ENCODE peak calls at places on chromosome 4, in nine cellular contexts. Z is AG08395; W is foreskin keratinocyte; A is caudate nucleus; E is CD4-positive, alpha-beta T cell; B is M059J; R is mammary epithelial cell; K is activated B cell treated with CpG ODN at 0.5 μM for 24 hours; J is MCF 10A. Q is an unnamed sample.

GRCh38 chr4:38141808-38142500 is 181.8 kb downstream of the PTTG2 start:
- DNase-seq in B (peak; percentile 86), J (no peak), Z (peak; percentile 65), A (no peak), R (no peak), K (no peak), E (no peak), W (no peak), Q (peak; percentile 61)

GRCh38 chr4:169243808-169244207 is 26.9 kb downstream of the SH3RF1 start:
- DNase-seq in A (no peak), K (no peak), J (peak; percentile 24), E (no peak), Z (peak; percentile 56), W (peak; percentile 71), R (peak; percentile 68), B (peak; percentile 38), Q (peak; percentile 86)

GRCh38 chr4:151952137-151952536 is 191.3 kb upstream of the GATB start:
- DNase-seq in E (no peak), W (no peak), K (no peak), R (no peak), Z (no peak), A (no peak), B (peak; percentile 37), J (no peak), Q (no peak)

GRCh38 chr4:184651899-184652298 is 2.4 kb downstream of the PRIMPOL start:
- DNase-seq in A (no peak), W (no peak), B (no peak), R (no peak), Z (no peak), J (no peak), K (no peak), E (no peak), Q (no peak)

GRCh38 chr4:177596035-177596434 is 153.8 kb upstream of the AGA start:
- DNase-seq in Z (peak; percentile 76), B (peak; percentile 83), A (peak; percentile 39), K (no peak), E (no peak), J (peak; percentile 93), W (peak; percentile 73), R (peak; percentile 83), Q (peak; percentile 61)

GRCh38 chr4:48546336-48546735 is 56.3 kb downstream of the ZAR1 start:
- DNase-seq in A (no peak), K (no peak), W (no peak), J (peak; percentile 55), E (no peak), B (peak; percentile 28), Z (peak; percentile 26), R (peak; percentile 3), Q (peak; percentile 52)

GRCh38 chr4:83112239-83112638 is 2.3 kb downstream of the PLAC8 start:
- DNase-seq in A (no peak), Z (no peak), R (no peak), J (no peak), E (no peak), W (no peak), K (no peak), B (no peak), Q (no peak)

GRCh38 chr4:1578968-1579833 is 104.9 kb downstream of the FAM53A start:
- DNase-seq in B (peak; percentile 32), R (peak; percentile 52), J (peak; percentile 68), Z (peak; percentile 90), W (peak; percentile 68), E (peak; percentile 73), A (no peak), K (peak; percentile 82), Q (peak; percentile 79)